ENCODE peak calls at places on chromosomes 11 and 22, in ten cellular contexts. One of them, this sample, is unnamed. For H3K4me1, the result is how much of the 10 kb centered on the place peaks cover.

GRCh38 chr22:42277988-42278776 is 7.7 kb upstream of the TCF20 start:
- ATAC-seq in upper lobe of right lung: no peak
- ATAC-seq in A549: no peak
- ATAC-seq in body of pancreas: no peak
- ATAC-seq in lower lobe of right lung: peak
- ATAC-seq in HepG2: no peak
- ATAC-seq in pancreas: no peak
- ATAC-seq in Panc1: peak
- ATAC-seq in IMR-90: peak
- ATAC-seq in gastrocnemius medialis: no peak
- ATAC-seq in this sample: no peak

GRCh38 chr11:69868871-69869270 is 49.7 kb upstream of the FGF3 start:
- ATAC-seq in upper lobe of right lung: no peak
- ATAC-seq in A549: no peak
- ATAC-seq in body of pancreas: no peak
- ATAC-seq in lower lobe of right lung: no peak
- ATAC-seq in HepG2: no peak
- ATAC-seq in pancreas: no peak
- ATAC-seq in Panc1: no peak
- ATAC-seq in IMR-90: no peak
- ATAC-seq in gastrocnemius medialis: no peak
- ATAC-seq in this sample: no peak

GRCh38 chr11:107713009-107713408 is 1.2 kb upstream of the SLN start:
- ATAC-seq in upper lobe of right lung: no peak
- ATAC-seq in A549: no peak
- ATAC-seq in body of pancreas: no peak
- ATAC-seq in lower lobe of right lung: no peak
- ATAC-seq in HepG2: no peak
- ATAC-seq in pancreas: no peak
- ATAC-seq in Panc1: no peak
- ATAC-seq in IMR-90: no peak
- ATAC-seq in gastrocnemius medialis: peak
- ATAC-seq in this sample: no peak

GRCh38 chr11:44943118-44943517 is 7.6 kb downstream of the TP53I11 start:
- ATAC-seq in upper lobe of right lung: peak
- ATAC-seq in A549: no peak
- ATAC-seq in body of pancreas: no peak
- ATAC-seq in lower lobe of right lung: peak
- ATAC-seq in HepG2: no peak
- ATAC-seq in pancreas: peak
- ATAC-seq in Panc1: no peak
- ATAC-seq in IMR-90: no peak
- ATAC-seq in gastrocnemius medialis: no peak
- ATAC-seq in this sample: no peak

GRCh38 chr11:76524919-76525318 is 80.1 kb downstream of the EMSY start:
- ATAC-seq in upper lobe of right lung: peak
- ATAC-seq in A549: no peak
- ATAC-seq in body of pancreas: peak
- ATAC-seq in lower lobe of right lung: peak
- ATAC-seq in HepG2: no peak
- ATAC-seq in pancreas: peak
- ATAC-seq in Panc1: peak
- ATAC-seq in IMR-90: no peak
- ATAC-seq in gastrocnemius medialis: peak
- ATAC-seq in this sample: peak

GRCh38 chr11:78312712-78313111 is 104.9 kb downstream of the GAB2 start:
- ATAC-seq in upper lobe of right lung: no peak
- ATAC-seq in A549: no peak
- ATAC-seq in body of pancreas: no peak
- ATAC-seq in lower lobe of right lung: peak
- ATAC-seq in HepG2: no peak
- ATAC-seq in pancreas: no peak
- ATAC-seq in Panc1: no peak
- ATAC-seq in IMR-90: no peak
- ATAC-seq in gastrocnemius medialis: no peak
- ATAC-seq in this sample: no peak

GRCh38 chr22:25066861-25067435 is 114.4 kb downstream of the KIAA1671 start:
- ATAC-seq in upper lobe of right lung: no peak
- ATAC-seq in A549: no peak
- ATAC-seq in body of pancreas: no peak
- ATAC-seq in lower lobe of right lung: no peak
- ATAC-seq in HepG2: no peak
- ATAC-seq in pancreas: no peak
- ATAC-seq in Panc1: no peak
- ATAC-seq in IMR-90: no peak
- ATAC-seq in gastrocnemius medialis: no peak
- ATAC-seq in this sample: no peak

GRCh38 chr22:17985606-17986005 is 38.8 kb downstream of the MICAL3 start:
- ATAC-seq in upper lobe of right lung: no peak
- ATAC-seq in A549: no peak
- ATAC-seq in body of pancreas: no peak
- ATAC-seq in lower lobe of right lung: no peak
- ATAC-seq in HepG2: no peak
- ATAC-seq in pancreas: no peak
- ATAC-seq in Panc1: no peak
- ATAC-seq in IMR-90: no peak
- ATAC-seq in gastrocnemius medialis: no peak
- ATAC-seq in this sample: no peak

GRCh38 chr22:41243361-41243760 is 2.6 kb upstream of the CHADL start:
- ATAC-seq in upper lobe of right lung: no peak
- ATAC-seq in A549: no peak
- ATAC-seq in body of pancreas: no peak
- ATAC-seq in lower lobe of right lung: no peak
- ATAC-seq in HepG2: no peak
- ATAC-seq in pancreas: no peak
- ATAC-seq in Panc1: no peak
- ATAC-seq in IMR-90: no peak
- ATAC-seq in gastrocnemius medialis: no peak
- ATAC-seq in this sample: no peak

GRCh38 chr22:41248314-41248713 is 7.6 kb upstream of the CHADL start:
- ATAC-seq in upper lobe of right lung: no peak
- ATAC-seq in A549: no peak
- ATAC-seq in body of pancreas: no peak
- ATAC-seq in lower lobe of right lung: no peak
- ATAC-seq in HepG2: no peak
- ATAC-seq in pancreas: no peak
- ATAC-seq in Panc1: no peak
- ATAC-seq in IMR-90: no peak
- ATAC-seq in gastrocnemius medialis: no peak
- ATAC-seq in this sample: no peak

GRCh38 chr22:41247703-41248102 is 7.0 kb upstream of the CHADL start:
- ATAC-seq in upper lobe of right lung: no peak
- ATAC-seq in A549: no peak
- ATAC-seq in body of pancreas: no peak
- ATAC-seq in lower lobe of right lung: no peak
- ATAC-seq in HepG2: no peak
- ATAC-seq in pancreas: no peak
- ATAC-seq in Panc1: no peak
- ATAC-seq in IMR-90: no peak
- ATAC-seq in gastrocnemius medialis: no peak
- ATAC-seq in this sample: no peak

GRCh38 chr22:41248758-41249157 is 8.0 kb upstream of the CHADL start:
- ATAC-seq in upper lobe of right lung: no peak
- ATAC-seq in A549: no peak
- ATAC-seq in body of pancreas: no peak
- ATAC-seq in lower lobe of right lung: no peak
- ATAC-seq in HepG2: no peak
- ATAC-seq in pancreas: no peak
- ATAC-seq in Panc1: no peak
- ATAC-seq in IMR-90: no peak
- ATAC-seq in gastrocnemius medialis: no peak
- ATAC-seq in this sample: no peak

DNA sequence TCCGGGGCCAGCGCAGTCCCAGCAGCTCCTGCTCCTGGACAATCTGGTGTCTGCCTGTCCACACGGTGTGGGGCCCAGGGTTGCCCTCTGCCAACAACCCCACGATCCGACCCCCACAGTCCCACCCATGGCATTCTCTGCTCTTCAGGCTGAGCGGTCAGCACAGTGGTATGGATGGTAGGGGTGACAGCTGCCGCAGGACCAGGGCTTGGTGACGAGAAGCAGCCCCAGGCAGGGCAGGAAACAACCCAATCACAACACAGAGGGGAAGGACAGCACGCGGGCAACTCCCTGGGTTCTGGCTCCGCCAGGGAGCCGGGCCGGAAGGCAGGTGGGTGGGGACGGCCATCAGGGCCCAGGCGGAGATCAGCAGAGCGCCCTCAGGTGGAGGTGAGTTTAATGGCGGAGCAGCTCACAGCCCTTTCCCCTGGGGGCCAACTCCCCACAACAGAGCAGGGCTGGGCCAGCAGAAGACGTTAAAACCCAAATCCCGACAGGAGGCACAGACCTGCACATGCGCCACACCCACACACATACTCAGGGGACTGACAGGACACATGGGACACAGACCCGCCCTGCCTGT is 5.3 kb upstream of the CHADL start:
- ATAC-seq in upper lobe of right lung: no peak
- ATAC-seq in A549: peak
- ATAC-seq in body of pancreas: no peak
- ATAC-seq in lower lobe of right lung: peak
- ATAC-seq in HepG2: peak
- ATAC-seq in pancreas: peak
- ATAC-seq in Panc1: peak
- ATAC-seq in IMR-90: no peak
- ATAC-seq in gastrocnemius medialis: no peak
- ATAC-seq in this sample: no peak
- TF ChIP-seq CTCF in upper lobe of right lung: no peak
- TF ChIP-seq CTCF in A549: no peak
- TF ChIP-seq CTCF in body of pancreas: no peak
- TF ChIP-seq CTCF in lower lobe of right lung: no peak
- TF ChIP-seq CTCF in HepG2: peak
- TF ChIP-seq CTCF in pancreas: no peak
- TF ChIP-seq CTCF in Panc1: no peak
- TF ChIP-seq CTCF in IMR-90: no peak
- TF ChIP-seq CTCF in gastrocnemius medialis: no peak
- TF ChIP-seq CTCF in this sample: no peak

GRCh38 chr11:27896096-27896495 is 195.8 kb upstream of the BDNF start:
- ATAC-seq in upper lobe of right lung: no peak
- ATAC-seq in A549: no peak
- ATAC-seq in body of pancreas: no peak
- ATAC-seq in lower lobe of right lung: no peak
- ATAC-seq in HepG2: no peak
- ATAC-seq in pancreas: no peak
- ATAC-seq in Panc1: no peak
- ATAC-seq in IMR-90: no peak
- ATAC-seq in gastrocnemius medialis: no peak
- ATAC-seq in this sample: no peak

GRCh38 chr11:27898166-27898565 is 197.9 kb upstream of the BDNF start:
- ATAC-seq in upper lobe of right lung: no peak
- ATAC-seq in A549: no peak
- ATAC-seq in body of pancreas: no peak
- ATAC-seq in lower lobe of right lung: no peak
- ATAC-seq in HepG2: no peak
- ATAC-seq in pancreas: no peak
- ATAC-seq in Panc1: no peak
- ATAC-seq in IMR-90: no peak
- ATAC-seq in gastrocnemius medialis: no peak
- ATAC-seq in this sample: no peak

GRCh38 chr11:27894552-27894951 is 194.3 kb upstream of the BDNF start:
- ATAC-seq in upper lobe of right lung: no peak
- ATAC-seq in A549: no peak
- ATAC-seq in body of pancreas: no peak
- ATAC-seq in lower lobe of right lung: no peak
- ATAC-seq in HepG2: no peak
- ATAC-seq in pancreas: no peak
- ATAC-seq in Panc1: no peak
- ATAC-seq in IMR-90: no peak
- ATAC-seq in gastrocnemius medialis: no peak
- ATAC-seq in this sample: no peak
- H3K4me1 ChIP-seq in upper lobe of right lung: under half
- H3K4me1 ChIP-seq in A549: under half
- H3K4me1 ChIP-seq in body of pancreas: under half
- H3K4me1 ChIP-seq in lower lobe of right lung: under half
- H3K4me1 ChIP-seq in HepG2: under half
- H3K4me1 ChIP-seq in pancreas: under half
- H3K4me1 ChIP-seq in Panc1: under half
- H3K4me1 ChIP-seq in IMR-90: under half
- H3K4me1 ChIP-seq in gastrocnemius medialis: under half
- H3K4me1 ChIP-seq in this sample: under half

GRCh38 chr11:60609632-60610031 is 89.8 kb upstream of the MS4A8 start:
- ATAC-seq in upper lobe of right lung: no peak
- ATAC-seq in A549: no peak
- ATAC-seq in body of pancreas: no peak
- ATAC-seq in lower lobe of right lung: no peak
- ATAC-seq in HepG2: no peak
- ATAC-seq in pancreas: no peak
- ATAC-seq in Panc1: no peak
- ATAC-seq in IMR-90: no peak
- ATAC-seq in gastrocnemius medialis: no peak
- ATAC-seq in this sample: no peak

GRCh38 chr11:60610702-60611101 is 88.7 kb upstream of the MS4A8 start:
- ATAC-seq in upper lobe of right lung: no peak
- ATAC-seq in A549: no peak
- ATAC-seq in body of pancreas: no peak
- ATAC-seq in lower lobe of right lung: no peak
- ATAC-seq in HepG2: no peak
- ATAC-seq in pancreas: no peak
- ATAC-seq in Panc1: no peak
- ATAC-seq in IMR-90: no peak
- ATAC-seq in gastrocnemius medialis: no peak
- ATAC-seq in this sample: no peak

DNA sequence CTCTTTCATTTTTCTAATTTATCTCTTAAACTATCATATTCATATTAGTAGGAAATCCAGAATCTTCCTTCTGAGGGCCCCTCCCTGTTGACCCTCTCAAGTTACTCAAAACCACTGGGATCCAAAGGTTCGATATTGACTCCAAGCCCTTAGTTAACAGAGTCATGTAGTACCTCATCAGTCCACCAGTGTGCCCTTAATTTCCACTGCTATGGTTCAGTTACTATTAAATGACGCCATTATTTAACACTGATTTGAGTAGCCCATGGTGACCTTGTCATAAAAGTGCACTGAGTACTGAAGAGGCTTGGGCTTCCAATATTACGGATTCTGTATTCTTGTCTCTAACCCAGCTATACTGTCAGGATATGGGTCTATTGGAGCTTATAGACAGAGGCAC is 91.9 kb upstream of the MS4A8 start:
- ATAC-seq in upper lobe of right lung: no peak
- ATAC-seq in A549: peak
- ATAC-seq in body of pancreas: no peak
- ATAC-seq in lower lobe of right lung: no peak
- ATAC-seq in HepG2: no peak
- ATAC-seq in pancreas: no peak
- ATAC-seq in Panc1: no peak
- ATAC-seq in IMR-90: no peak
- ATAC-seq in gastrocnemius medialis: no peak
- ATAC-seq in this sample: no peak
- TF ChIP-seq CTCF in upper lobe of right lung: no peak
- TF ChIP-seq CTCF in A549: no peak
- TF ChIP-seq CTCF in body of pancreas: no peak
- TF ChIP-seq CTCF in lower lobe of right lung: no peak
- TF ChIP-seq CTCF in HepG2: no peak
- TF ChIP-seq CTCF in pancreas: peak
- TF ChIP-seq CTCF in Panc1: no peak
- TF ChIP-seq CTCF in IMR-90: no peak
- TF ChIP-seq CTCF in gastrocnemius medialis: no peak
- TF ChIP-seq CTCF in this sample: no peak

GRCh38 chr11:130118165-130118564 is 41.4 kb upstream of the ST14 start:
- ATAC-seq in upper lobe of right lung: no peak
- ATAC-seq in A549: no peak
- ATAC-seq in body of pancreas: no peak
- ATAC-seq in lower lobe of right lung: no peak
- ATAC-seq in HepG2: no peak
- ATAC-seq in pancreas: no peak
- ATAC-seq in Panc1: no peak
- ATAC-seq in IMR-90: no peak
- ATAC-seq in gastrocnemius medialis: no peak
- ATAC-seq in this sample: no peak

GRCh38 chr11:130115218-130115617 is 44.4 kb upstream of the ST14 start:
- ATAC-seq in upper lobe of right lung: no peak
- ATAC-seq in A549: no peak
- ATAC-seq in body of pancreas: no peak
- ATAC-seq in lower lobe of right lung: peak
- ATAC-seq in HepG2: no peak
- ATAC-seq in pancreas: no peak
- ATAC-seq in Panc1: no peak
- ATAC-seq in IMR-90: peak
- ATAC-seq in gastrocnemius medialis: no peak
- ATAC-seq in this sample: no peak

GRCh38 chr11:130114281-130114680 is 44.6 kb downstream of the APLP2 start:
- ATAC-seq in upper lobe of right lung: no peak
- ATAC-seq in A549: no peak
- ATAC-seq in body of pancreas: no peak
- ATAC-seq in lower lobe of right lung: no peak
- ATAC-seq in HepG2: peak
- ATAC-seq in pancreas: no peak
- ATAC-seq in Panc1: no peak
- ATAC-seq in IMR-90: no peak
- ATAC-seq in gastrocnemius medialis: no peak
- ATAC-seq in this sample: no peak

GRCh38 chr11:130112071-130112830 is 42.6 kb downstream of the APLP2 start:
- ATAC-seq in upper lobe of right lung: no peak
- ATAC-seq in A549: no peak
- ATAC-seq in body of pancreas: no peak
- ATAC-seq in lower lobe of right lung: no peak
- ATAC-seq in HepG2: no peak
- ATAC-seq in pancreas: no peak
- ATAC-seq in Panc1: no peak
- ATAC-seq in IMR-90: no peak
- ATAC-seq in gastrocnemius medialis: no peak
- ATAC-seq in this sample: no peak

DNA sequence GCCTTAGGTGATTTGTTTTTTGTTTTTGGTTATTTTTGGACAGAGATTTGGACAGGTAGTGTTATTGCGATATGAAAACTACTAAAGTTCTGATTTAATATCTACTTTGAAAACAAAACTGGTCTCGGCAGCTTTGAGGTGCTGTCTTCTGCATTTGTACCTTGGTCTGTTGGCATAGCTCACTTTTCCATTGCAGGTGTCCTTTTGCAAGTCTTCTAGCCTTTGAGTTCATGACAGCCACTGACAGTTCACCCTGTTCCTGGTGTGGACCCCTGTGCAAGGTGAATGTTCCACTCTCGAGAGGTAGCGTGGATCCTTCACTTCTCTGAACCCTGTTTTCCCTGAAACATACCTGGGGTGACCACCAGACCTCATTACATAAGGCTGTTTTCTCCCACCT is 44.9 kb upstream of the ST14 start:
- ATAC-seq in upper lobe of right lung: no peak
- ATAC-seq in A549: no peak
- ATAC-seq in body of pancreas: no peak
- ATAC-seq in lower lobe of right lung: no peak
- ATAC-seq in HepG2: no peak
- ATAC-seq in pancreas: no peak
- ATAC-seq in Panc1: no peak
- ATAC-seq in IMR-90: no peak
- ATAC-seq in gastrocnemius medialis: no peak
- ATAC-seq in this sample: no peak
- H3K4me1 ChIP-seq in upper lobe of right lung: under half
- H3K4me1 ChIP-seq in A549: under half
- H3K4me1 ChIP-seq in body of pancreas: under half
- H3K4me1 ChIP-seq in lower lobe of right lung: under half
- H3K4me1 ChIP-seq in HepG2: under half
- H3K4me1 ChIP-seq in pancreas: under half
- H3K4me1 ChIP-seq in Panc1: under half
- H3K4me1 ChIP-seq in IMR-90: under half
- H3K4me1 ChIP-seq in gastrocnemius medialis: under half
- H3K4me1 ChIP-seq in this sample: under half

This sample was measured in gastroesophageal sphincter.